ENCODE peak calls at places on chromosomes 12 and 14, in six cellular contexts. N is IMR-90, B is caudate nucleus, F is A549, E is T-helper 1 cell, Z is Right ventricle myocardium superior. J is an unnamed sample.

GRCh38 chr14:96953443-96953842 is 156.3 kb downstream of the VRK1 start:
- DNase-seq in E (no peak), Z (no peak), B (no peak), N (no peak), F (no peak), J (peak; percentile 27)

GRCh38 chr12:129049917-129050316 is 196.6 kb downstream of the GLT1D1 start:
- DNase-seq in Z (no peak), B (no peak), E (no peak), F (no peak), N (no peak), J (peak; percentile 88)

GRCh38 chr12:15088115-15088514 is 115.3 kb downstream of the PDE6H start:
- DNase-seq in F (no peak), E (peak; percentile 26), N (no peak), Z (no peak), B (no peak), J (no peak)

GRCh38 chr14:94029671-94030203 is 3.6 kb downstream of the OTUB2 start:
- DNase-seq in Z (no peak), B (no peak), F (no peak), N (no peak), E (no peak), J (no peak)

GRCh38 chr12:105084251-105085250 is at the start of gene ALDH1L2:
- DNase-seq in N (peak; percentile 87), F (peak; percentile 90), B (no peak), Z (peak; percentile 92), E (peak; percentile 67), J (peak; percentile 100)

GRCh38 chr12:50477241-50477832 is 27.4 kb upstream of the DIP2B start:
- DNase-seq in E (no peak), B (no peak), Z (no peak), F (no peak), N (no peak), J (no peak)

GRCh38 chr12:131085125-131085815 is 131.6 kb downstream of the ADGRD1 start:
- DNase-seq in F (no peak), N (no peak), B (no peak), E (no peak), Z (peak; percentile 44), J (peak; percentile 41)

GRCh38 chr12:130195776-130196175 is 33.5 kb downstream of the FZD10 start:
- DNase-seq in F (no peak), E (no peak), B (no peak), Z (no peak), N (no peak), J (no peak)

GRCh38 chr12:77406131-77406905 is 340.9 kb upstream of the E2F7 start:
- DNase-seq in B (no peak), F (no peak), Z (no peak), E (no peak), N (no peak), J (no peak)

GRCh38 chr12:120199595-120200306 is 1.2 kb downstream of the RPLP0 start:
- DNase-seq in Z (no peak), N (peak; percentile 77), B (no peak), F (no peak), E (peak; percentile 46), J (no peak)

GRCh38 chr14:72000907-72001306 is 68.7 kb downstream of the RGS6 start:
- DNase-seq in F (no peak), E (no peak), Z (peak; percentile 80), N (no peak), B (no peak), J (no peak)

GRCh38 chr12:68119250-68119649 is 40.3 kb downstream of the IFNG start:
- DNase-seq in F (no peak), Z (no peak), B (no peak), E (peak; percentile 84), N (no peak), J (no peak)

GRCh38 chr12:104596128-104596799 is 139.5 kb downstream of the CHST11 start:
- DNase-seq in Z (no peak), F (peak; percentile 28), B (no peak), N (peak; percentile 86), E (no peak), J (no peak)

GRCh38 chr12:130816055-130816454 is 23.0 kb downstream of the STX2 start:
- DNase-seq in F (no peak), B (no peak), E (no peak), Z (no peak), N (no peak), J (peak; percentile 63)

GRCh38 chr14:52473557-52473956 is 78.7 kb downstream of the TXNDC16 start:
- DNase-seq in E (peak; percentile 65), Z (no peak), F (peak; percentile 56), B (no peak), N (peak; percentile 51), J (no peak)

GRCh38 chr14:24094839-24095195 is 706 bp downstream of the PCK2 start:
- DNase-seq in Z (no peak), N (no peak), F (no peak), B (no peak), E (no peak), J (no peak)

GRCh38 chr14:67515386-67516079 is 17.6 kb upstream of the PLEKHH1 start:
- DNase-seq in F (no peak), E (peak; percentile 25), Z (peak; percentile 55), N (no peak), B (no peak), J (peak; percentile 75)

GRCh38 chr14:75453817-75454434 is 26.1 kb downstream of the JDP2 start:
- DNase-seq in N (no peak), F (no peak), Z (no peak), E (no peak), B (no peak), J (peak; percentile 74)

GRCh38 chr12:107178776-107179175 is 85.4 kb upstream of the CRY1 start:
- DNase-seq in F (no peak), N (no peak), B (no peak), E (peak; percentile 5), Z (no peak), J (no peak)

GRCh38 chr12:31897791-31898503 is 61.3 kb upstream of the RESF1 start:
- DNase-seq in B (no peak), E (peak; percentile 20), Z (peak; percentile 62), N (no peak), F (peak; percentile 30), J (peak; percentile 59)

GRCh38 chr12:65199604-65200003 is 30.2 kb downstream of the LEMD3 start:
- DNase-seq in N (no peak), B (no peak), F (no peak), E (no peak), Z (no peak), J (no peak)

GRCh38 chr14:102805454-102805891 is 28.2 kb downstream of the TRAF3 start:
- DNase-seq in B (no peak), F (no peak), E (peak; percentile 71), N (peak; percentile 70), Z (no peak), J (peak; percentile 73)

GRCh38 chr12:46506198-46506597 is 133.6 kb upstream of the SLC38A2 start:
- DNase-seq in Z (no peak), B (no peak), F (no peak), N (no peak), E (no peak), J (no peak)

GRCh38 chr14:51351997-51352396 is 112.0 kb downstream of the TMX1 start:
- DNase-seq in F (no peak), N (no peak), B (no peak), E (no peak), Z (no peak), J (no peak)

GRCh38 chr12:42957136-42957535 is 367.6 kb upstream of the PRICKLE1 start:
- DNase-seq in E (no peak), N (no peak), Z (peak; percentile 43), B (no peak), F (no peak), J (no peak)

GRCh38 chr12:2481346-2481745 is 313.4 kb upstream of the FKBP4 start:
- DNase-seq in E (no peak), F (no peak), Z (no peak), N (no peak), B (no peak), J (no peak)

GRCh38 chr14:93049867-93050331 is 65.8 kb downstream of the ITPK1 start:
- DNase-seq in F (no peak), E (no peak), Z (peak; percentile 45), B (no peak), N (no peak), J (no peak)

GRCh38 chr14:61992139-61992538 is 229.9 kb downstream of the SNAPC1 start:
- DNase-seq in B (no peak), N (no peak), Z (no peak), E (no peak), F (no peak), J (no peak)